ENCODE peak calls at places on chromosomes 2 and 18, in four cellular contexts. D, Q, C and U are unnamed samples.

GRCh38 chr2:12762976-12763375 is 46.2 kb downstream of the TRIB2 start:
- DNase-seq in D (no peak), Q (no peak), C (no peak), U (no peak)

GRCh38 chr18:78542204-78542603 is 437.4 kb upstream of the SALL3 start:
- DNase-seq in D (no peak), Q (no peak), C (no peak), U (no peak)

GRCh38 chr2:205220559-205220958 is 461.7 kb upstream of the NRP2 start:
- DNase-seq in D (no peak), Q (no peak), C (no peak), U (no peak)

GRCh38 chr2:95270541-95271081 is 3.6 kb upstream of the PROM2 start:
- DNase-seq in D (no peak), Q (no peak), C (no peak), U (no peak)

GRCh38 chr2:21317131-21317530 is 193.4 kb downstream of the TDRD15 start:
- DNase-seq in D (peak; percentile 67), Q (peak; percentile 15), C (peak; percentile 55), U (peak; percentile 13)

GRCh38 chr2:194060269-194060668 is 1596.8 kb upstream of the SLC39A10 start:
- DNase-seq in D (no peak), Q (no peak), C (no peak), U (no peak)

GRCh38 chr2:10426726-10427567 is 21.2 kb downstream of the ODC1 start:
- DNase-seq in D (no peak), Q (no peak), C (peak; percentile 31), U (no peak)

GRCh38 chr2:202104286-202104870 is 31.3 kb downstream of the KIAA2012 start:
- DNase-seq in D (peak; percentile 43), Q (peak; percentile 54), C (peak; percentile 31), U (peak; percentile 40)

GRCh38 chr18:24176727-24177416 is 38.0 kb downstream of the CABYR start:
- DNase-seq in D (peak; percentile 58), Q (peak; percentile 50), C (peak; percentile 71), U (peak; percentile 35)

GRCh38 chr2:45928946-45929345 is 277.5 kb downstream of the PRKCE start:
- DNase-seq in D (no peak), Q (no peak), C (no peak), U (no peak)

GRCh38 chr18:49678440-49678839 is 116.6 kb downstream of the LIPG start:
- DNase-seq in D (no peak), Q (no peak), C (no peak), U (no peak)

GRCh38 chr2:179571141-179571713 is 290.2 kb downstream of the ZNF385B start:
- DNase-seq in D (no peak), Q (no peak), C (no peak), U (no peak)

GRCh38 chr18:13268746-13269285 is 50.3 kb downstream of the LDLRAD4 start:
- DNase-seq in D (no peak), Q (no peak), C (no peak), U (no peak)
- H3K4me1 ChIP-seq in D (no peaks in the 10 kb centered on the region), Q (no peaks in the 10 kb centered on the region), C (peaks cover 8% of the 10 kb centered on the region), U (no peaks in the 10 kb centered on the region)

GRCh38 chr2:32627901-32628645 is at the start of gene TTC27:
- DNase-seq in D (peak; percentile 96), Q (peak; percentile 89), C (peak; percentile 98), U (peak; percentile 92)
- TF ChIP-seq JUND in D (no peak), Q (no peak), C (no peak), U (no peak)

DNA sequence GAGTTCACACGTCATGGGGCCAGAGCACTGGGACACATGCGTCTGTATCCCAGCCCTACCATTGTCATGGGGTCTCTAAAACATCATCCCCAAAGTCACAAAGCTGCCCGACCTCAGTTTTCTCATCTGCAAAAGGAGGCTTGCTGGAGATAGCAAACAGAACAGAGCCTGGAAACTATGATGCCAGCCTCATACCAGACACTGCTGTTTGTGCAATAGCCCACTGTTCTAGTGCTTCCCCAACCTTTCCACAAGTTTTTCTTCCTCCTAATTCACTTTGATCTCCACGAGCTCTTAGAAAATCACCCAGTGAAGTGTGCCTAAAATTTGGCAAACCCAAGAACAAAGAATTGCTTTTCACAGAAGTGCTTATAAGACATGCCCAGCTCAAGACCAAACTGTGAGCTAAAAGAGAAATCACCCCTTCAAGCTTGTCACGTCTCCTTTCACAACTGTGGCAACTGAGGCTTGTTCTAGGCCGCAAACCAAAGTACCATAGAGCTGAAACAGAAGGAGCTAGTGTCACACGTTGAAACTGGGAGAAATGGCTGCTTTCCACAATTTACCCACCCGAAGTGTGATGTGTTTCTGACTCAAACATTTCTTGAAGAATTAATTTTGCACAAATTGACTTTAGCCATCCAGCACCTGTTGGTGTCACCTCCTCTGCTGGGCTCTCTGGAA is 162.7 kb upstream of the ID2 start:
- DNase-seq in D (no peak), Q (no peak), C (no peak), U (no peak)
- H3K4me1 ChIP-seq in D (no peaks in the 10 kb centered on the region), Q (no peaks in the 10 kb centered on the region), C (no peaks in the 10 kb centered on the region), U (no peaks in the 10 kb centered on the region)

GRCh38 chr2:238107525-238108422 is 7.6 kb downstream of the ESPNL start:
- DNase-seq in D (no peak), Q (no peak), C (peak; percentile 28), U (no peak)

GRCh38 chr2:238106339-238106697 is 6.2 kb downstream of the ESPNL start:
- DNase-seq in D (no peak), Q (no peak), C (peak; percentile 45), U (no peak)

GRCh38 chr2:238105506-238106338 is 5.6 kb downstream of the ESPNL start:
- DNase-seq in D (no peak), Q (no peak), C (peak; percentile 41), U (no peak)

GRCh38 chr2:238106698-238107524 is 6.8 kb downstream of the ESPNL start:
- DNase-seq in D (peak; percentile 63), Q (no peak), C (peak; percentile 50), U (no peak)

GRCh38 chr2:238108423-238109201 is 8.5 kb downstream of the ESPNL start:
- DNase-seq in D (peak; percentile 37), Q (no peak), C (peak; percentile 51), U (no peak)
- TF ChIP-seq JUND in D (no peak), Q (no peak), C (no peak), U (no peak)